ENCODE peak calls at places on chromosomes 6 and 20, in seven cellular contexts. A, O, L, V, F, X and H are unnamed samples.

GRCh38 chr6:108737594-108738546 is 110.4 kb upstream of the ARMC2 start:
- DNase-seq in V (peak), X (peak), F (no peak), O (peak), A (peak), L (no peak), H (no peak)

GRCh38 chr6:109178921-109179320 is 83.6 kb downstream of the CEP57L1 start:
- DNase-seq in L (no peak), O (no peak), F (no peak), X (no peak), A (no peak), V (no peak), H (no peak)

GRCh38 chr6:139119553-139119952 is 15.3 kb upstream of the HECA start:
- DNase-seq in O (no peak), L (no peak), X (no peak), A (no peak), V (no peak), F (no peak), H (no peak)

GRCh38 chr6:163668061-163668426 is 253.5 kb downstream of the QKI start:
- DNase-seq in L (no peak), F (no peak), V (no peak), O (no peak), A (no peak), X (no peak), H (no peak)

GRCh38 chr6:154277578-154278128 is 79.0 kb downstream of the IPCEF1 start:
- DNase-seq in O (no peak), L (no peak), V (no peak), A (no peak), F (no peak), X (no peak), H (no peak)

GRCh38 chr20:48196486-48196885 is 411.2 kb upstream of the SULF2 start:
- DNase-seq in L (no peak), O (no peak), V (no peak), X (no peak), A (no peak), F (no peak), H (no peak)

GRCh38 chr6:134910596-134910935 is 39.3 kb downstream of the ALDH8A1 start:
- DNase-seq in O (no peak), X (peak), A (no peak), F (no peak), L (no peak), V (no peak), H (no peak)

GRCh38 chr6:53437557-53438202 is 88.9 kb upstream of the ELOVL5 start:
- DNase-seq in O (no peak), F (no peak), L (peak), V (peak), A (peak), X (peak), H (no peak)

GRCh38 chr20:43749734-43750294 is 23.0 kb upstream of the GTSF1L start:
- DNase-seq in L (peak), X (no peak), A (peak), V (peak), F (peak), O (peak), H (peak)

GRCh38 chr6:35370124-35370741 is 27.9 kb downstream of the PPARD start:
- DNase-seq in F (peak), X (peak), A (peak), V (peak), O (peak), L (no peak), H (no peak)

GRCh38 chr6:154001494-154002285 is 37.4 kb upstream of the OPRM1 start:
- DNase-seq in X (no peak), F (no peak), V (no peak), O (no peak), L (no peak), A (no peak), H (no peak)

GRCh38 chr20:35698298-35699126 is 640 bp downstream of the NFS1 start:
- DNase-seq in F (no peak), L (no peak), V (no peak), X (peak), A (no peak), O (no peak), H (no peak)

GRCh38 chr6:46735720-46736031 is 501 bp upstream of the PLA2G7 start:
- DNase-seq in V (no peak), F (no peak), L (no peak), A (no peak), O (no peak), X (no peak), H (no peak)

GRCh38 chr20:40506567-40506966 is 182.5 kb downstream of the MAFB start:
- DNase-seq in O (peak), V (peak), L (no peak), X (peak), F (peak), A (peak), H (no peak)

GRCh38 chr6:72770959-72771358 is 149.1 kb downstream of the KCNQ5 start:
- DNase-seq in V (no peak), X (no peak), L (no peak), A (no peak), F (no peak), O (no peak), H (no peak)

GRCh38 chr6:101578306-101578705 is 184.8 kb downstream of the GRIK2 start:
- DNase-seq in L (no peak), X (no peak), A (no peak), O (no peak), V (no peak), F (no peak), H (no peak)

GRCh38 chr20:4082406-4083102 is 67.2 kb upstream of the RNF24 start:
- DNase-seq in O (peak), F (peak), V (peak), A (peak), L (no peak), X (peak), H (peak)

GRCh38 chr20:8150591-8150990 is 18.5 kb downstream of the PLCB1 start:
- DNase-seq in O (no peak), X (no peak), F (no peak), V (no peak), A (no peak), L (no peak), H (no peak)

GRCh38 chr6:15366003-15366535 is 120.2 kb downstream of the JARID2 start:
- DNase-seq in O (no peak), A (no peak), V (no peak), F (no peak), X (peak), L (no peak), H (no peak)

GRCh38 chr6:106145741-106146227 is 59.6 kb downstream of the PRDM1 start:
- DNase-seq in X (peak), L (no peak), F (no peak), O (no peak), A (no peak), V (peak), H (no peak)

GRCh38 chr6:86937219-86938079 is at the start of gene HTR1E:
- DNase-seq in F (no peak), V (peak), L (no peak), X (peak), O (no peak), A (no peak), H (no peak)

GRCh38 chr6:30219244-30219643 is 6.0 kb upstream of the TRIM26 start:
- DNase-seq in A (peak), L (peak), F (no peak), V (peak), O (no peak), X (peak), H (peak)

GRCh38 chr20:3275966-3276365 is 37.0 kb upstream of the SLC4A11 start:
- DNase-seq in X (no peak), A (no peak), O (no peak), F (no peak), L (no peak), V (no peak), H (no peak)

GRCh38 chr20:8519887-8520286 is 387.8 kb downstream of the PLCB1 start:
- DNase-seq in A (no peak), X (no peak), F (no peak), V (no peak), O (no peak), L (no peak), H (no peak)

GRCh38 chr6:133648576-133648975 is 240.3 kb upstream of the TCF21 start:
- DNase-seq in O (no peak), V (peak), F (no peak), X (no peak), A (no peak), L (no peak), H (no peak)

GRCh38 chr6:74598473-74599393 is 607.1 kb downstream of the COL12A1 start:
- DNase-seq in O (no peak), A (no peak), V (peak), F (no peak), X (peak), L (no peak), H (no peak)

GRCh38 chr6:122788208-122788607 is 850 bp upstream of the SMPDL3A start:
- DNase-seq in O (no peak), A (no peak), F (no peak), L (no peak), V (no peak), X (no peak), H (no peak)

GRCh38 chr6:1575213-1576041 is 34.3 kb upstream of the FOXC1 start:
- DNase-seq in O (peak), F (peak), V (peak), X (no peak), L (no peak), A (no peak), H (no peak)

GRCh38 chr6:318265-318890 is 26.1 kb downstream of the DUSP22 start:
- DNase-seq in A (no peak), O (no peak), L (no peak), F (no peak), V (no peak), X (no peak), H (no peak)

GRCh38 chr6:121135425-121135824 is 198.9 kb downstream of the TBC1D32 start:
- DNase-seq in A (no peak), V (no peak), O (no peak), L (no peak), F (no peak), X (no peak), H (no peak)

GRCh38 chr20:573414-574296 is 30.1 kb upstream of the CSNK2A1 start:
- DNase-seq in O (no peak), A (peak), L (no peak), V (no peak), F (no peak), X (no peak), H (no peak)

GRCh38 chr6:31573239-31574105 is 1.4 kb downstream of the LTA start:
- DNase-seq in V (no peak), X (no peak), O (no peak), A (no peak), F (no peak), L (no peak), H (no peak)

GRCh38 chr6:33671381-33672072 is 40.0 kb downstream of the UQCC2 start:
- DNase-seq in X (no peak), O (no peak), F (no peak), V (no peak), L (no peak), A (no peak), H (no peak)

DNA sequence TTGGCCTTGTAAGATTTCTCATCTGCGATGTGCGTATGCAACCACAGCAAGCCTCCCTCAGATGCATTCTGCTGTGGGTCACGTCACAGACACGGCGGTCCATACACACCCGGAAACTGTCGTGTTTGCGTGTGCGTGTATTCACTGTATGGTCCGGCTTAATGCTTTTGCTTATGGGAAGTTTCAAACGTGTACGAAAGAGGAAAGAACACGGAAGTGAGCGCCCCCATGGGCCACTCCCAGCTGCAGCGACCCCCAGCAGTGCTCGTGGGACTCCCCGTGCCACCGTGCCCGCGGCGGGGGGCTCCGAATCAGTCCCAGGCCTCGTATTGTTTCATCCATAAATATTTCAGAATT is 10.2 kb downstream of the DLL1 start:
- DNase-seq in F (no peak), A (no peak), L (no peak), V (no peak), O (no peak), X (no peak), H (no peak)
- H3K27ac ChIP-seq in F (peak), A (peak), L (no peak), V (no peak), O (no peak), X (no peak), H (no peak)

GRCh38 chr6:104418839-104419238 is 440.9 kb downstream of the HACE1 start:
- DNase-seq in L (no peak), A (no peak), V (no peak), O (no peak), F (no peak), X (no peak), H (no peak)

GRCh38 chr6:104421650-104422049 is 438.1 kb downstream of the HACE1 start:
- DNase-seq in F (no peak), O (no peak), L (no peak), X (no peak), A (no peak), V (no peak), H (no peak)

GRCh38 chr6:104428201-104428600 is 431.5 kb downstream of the HACE1 start:
- DNase-seq in L (no peak), X (no peak), A (no peak), V (no peak), F (no peak), O (no peak), H (no peak)

GRCh38 chr6:104418125-104418524 is 441.6 kb downstream of the HACE1 start:
- DNase-seq in O (no peak), A (no peak), X (no peak), L (no peak), F (no peak), V (no peak), H (no peak)

DNA sequence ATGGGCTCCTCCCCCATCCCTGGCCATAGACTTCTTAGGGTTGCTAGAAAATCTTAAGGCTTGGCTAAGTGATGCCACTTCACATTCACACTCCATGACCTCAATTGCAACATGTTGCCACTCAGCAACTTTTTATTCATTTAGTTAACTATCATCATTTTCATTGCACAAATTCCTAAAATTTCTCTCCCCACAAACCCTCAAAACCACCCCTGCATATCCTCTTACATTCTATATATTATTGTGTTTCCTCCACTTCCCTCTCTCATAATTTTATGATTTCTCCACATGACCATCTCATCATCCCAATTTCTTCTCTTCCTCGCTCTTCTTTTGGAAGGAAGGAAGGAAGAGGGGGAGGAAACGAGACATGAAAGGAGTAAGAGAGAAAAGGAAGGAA is 436.0 kb downstream of the HACE1 start:
- DNase-seq in L (no peak), O (no peak), V (no peak), F (no peak), A (no peak), X (no peak), H (no peak)
- H3K27ac ChIP-seq in L (no peak), O (no peak), V (no peak), F (no peak), A (no peak), X (no peak), H (no peak)

GRCh38 chr6:25346064-25346463 is 66.9 kb downstream of the CARMIL1 start:
- DNase-seq in A (no peak), V (no peak), L (no peak), O (no peak), F (no peak), X (no peak), H (no peak)
- H3K27ac ChIP-seq in A (no peak), V (no peak), L (no peak), O (no peak), F (no peak), X (no peak), H (no peak)

DNA sequence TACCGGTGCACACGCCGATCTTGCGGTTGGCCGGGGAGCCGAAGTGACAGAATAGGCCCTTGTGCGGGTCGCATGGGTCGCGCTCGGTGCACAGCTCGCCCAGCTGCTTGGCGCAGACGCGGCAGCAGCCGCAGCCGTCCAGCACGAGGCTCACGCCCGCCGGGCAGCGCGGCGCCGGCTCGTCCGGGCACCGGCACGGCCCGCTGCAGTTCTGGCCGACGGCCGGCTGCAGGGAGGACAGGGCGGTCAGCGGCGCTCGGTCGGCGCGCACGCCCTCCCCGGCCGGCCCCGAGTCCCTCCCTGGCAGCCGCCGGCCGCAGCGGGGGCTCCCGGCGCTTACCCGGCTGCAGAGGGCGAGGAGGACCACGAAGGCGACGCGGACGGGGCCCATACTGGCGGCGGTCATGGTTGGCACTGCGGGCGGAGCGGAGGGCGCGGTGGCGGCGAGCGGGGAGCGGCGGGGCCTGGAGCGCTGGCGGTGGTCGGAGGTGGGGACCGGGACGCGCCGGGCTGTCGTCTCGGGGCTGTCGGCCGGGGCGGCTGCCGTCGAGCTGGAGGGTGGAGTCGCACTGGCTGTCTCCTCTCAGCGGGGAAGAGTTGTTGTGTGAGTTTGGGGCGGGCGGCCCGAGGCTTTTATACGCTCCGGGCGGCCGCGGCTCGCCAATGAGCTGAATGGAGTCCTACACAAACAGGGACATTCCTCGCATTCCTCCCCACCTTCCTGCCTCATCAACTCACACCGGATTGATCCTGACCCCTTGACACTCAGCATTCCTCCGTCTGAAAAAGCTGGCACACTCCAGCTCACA is at the start of gene CCN2:
- DNase-seq in V (peak), L (no peak), F (peak), X (peak), A (peak), O (peak), H (no peak)
- H3K27ac ChIP-seq in V (peak), L (no peak), F (peak), X (no peak), A (peak), O (peak), H (no peak)

GRCh38 chr6:127684501-127684900 is 107.5 kb downstream of the C6orf58 start:
- DNase-seq in X (no peak), F (no peak), A (no peak), L (no peak), V (no peak), O (no peak), H (no peak)
- H3K27ac ChIP-seq in X (no peak), F (no peak), A (no peak), L (no peak), V (no peak), O (no peak), H (no peak)

GRCh38 chr20:17021481-17021880 is 205.4 kb upstream of the PCSK2 start:
- DNase-seq in O (no peak), V (no peak), X (no peak), L (no peak), A (no peak), F (no peak), H (no peak)
- H3K27ac ChIP-seq in O (no peak), V (no peak), X (no peak), L (no peak), A (no peak), F (no peak), H (no peak)

GRCh38 chr6:110960014-110960390 is 1.5 kb downstream of the GTF3C6 start:
- DNase-seq in X (no peak), O (no peak), V (no peak), F (no peak), L (no peak), A (no peak), H (no peak)

GRCh38 chr6:110971458-110971857 is 10.4 kb upstream of the RPF2 start:
- DNase-seq in F (no peak), L (no peak), O (no peak), X (peak), A (no peak), V (no peak), H (no peak)

GRCh38 chr6:110965629-110966229 is 7.2 kb downstream of the GTF3C6 start:
- DNase-seq in L (no peak), A (no peak), F (no peak), V (no peak), X (no peak), O (no peak), H (no peak)
- H3K27ac ChIP-seq in L (no peak), A (no peak), F (no peak), V (no peak), X (no peak), O (no peak), H (no peak)

GRCh38 chr20:36991708-36992107 is 40.2 kb upstream of the SAMHD1 start:
- DNase-seq in X (no peak), O (no peak), A (no peak), V (no peak), F (no peak), L (no peak), H (no peak)

GRCh38 chr20:36992802-36993334 is 41.4 kb upstream of the SAMHD1 start:
- DNase-seq in A (no peak), V (no peak), O (no peak), F (no peak), X (no peak), L (no peak), H (no peak)

DNA sequence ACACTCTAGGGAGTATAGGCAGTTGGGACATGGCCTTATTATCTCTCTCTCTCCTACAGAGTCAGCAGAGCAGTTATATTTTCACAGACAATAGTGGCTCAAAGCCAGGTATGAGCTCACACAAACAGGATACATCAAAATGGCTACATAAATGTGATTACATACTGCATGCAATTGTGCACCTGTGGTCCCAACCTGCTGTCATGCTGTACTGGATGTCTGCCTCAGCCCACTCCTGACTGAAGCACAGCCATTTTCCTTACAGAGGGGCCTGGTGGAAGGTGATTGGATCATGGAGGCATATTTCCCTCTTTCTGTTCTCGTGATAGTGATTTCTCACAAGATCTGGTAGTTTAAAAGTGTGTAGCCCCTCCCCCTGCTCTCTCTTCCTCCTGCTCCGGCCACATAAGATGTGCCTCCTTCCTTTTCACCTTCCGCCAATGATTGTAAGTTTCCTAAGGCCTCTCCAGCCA is 37.0 kb upstream of the SAMHD1 start:
- DNase-seq in L (peak), A (no peak), O (no peak), V (peak), X (peak), F (no peak), H (peak)
- H3K27ac ChIP-seq in L (no peak), A (no peak), O (no peak), V (no peak), X (no peak), F (no peak), H (peak)

DNA sequence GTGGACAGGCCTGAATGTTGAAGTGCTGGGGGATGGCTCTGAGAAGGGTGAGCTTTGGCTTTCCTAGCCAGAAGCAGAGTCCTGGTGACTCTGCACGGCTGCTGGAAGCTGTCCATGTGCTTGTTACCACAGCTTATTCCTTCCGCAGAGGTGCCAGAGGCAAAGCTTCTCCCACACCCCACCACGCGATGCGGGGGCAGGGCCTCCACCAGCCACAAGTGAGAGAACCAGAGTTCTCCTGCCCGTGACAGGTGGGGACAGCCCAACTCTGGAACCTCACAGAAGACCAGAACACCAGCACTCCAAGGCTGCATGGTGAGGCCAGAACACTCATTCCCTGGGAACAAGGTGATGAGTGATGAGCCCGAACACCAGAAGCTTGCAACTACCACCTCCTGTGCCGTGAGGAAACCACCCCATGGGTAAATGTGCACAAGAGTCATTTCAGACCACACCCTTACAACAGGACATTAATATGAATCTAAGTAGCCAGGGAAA is 36.7 kb downstream of the JAG1 start:
- DNase-seq in O (peak), L (no peak), A (no peak), V (peak), F (no peak), X (peak), H (no peak)
- H3K27ac ChIP-seq in O (peak), L (no peak), A (peak), V (peak), F (peak), X (peak), H (no peak)